ENCODE peak calls at places on chromosomes 3 and 15, in five cellular contexts. N, M, T, P and Y are unnamed samples. For H3K4me1, the result is how much of the 10 kb centered on the place peaks cover.

GRCh38 chr15:35674873-35675781 is 129.2 kb upstream of the DPH6 start:
- DNase-seq in P (no peak), N (no peak), T (no peak), M (no peak), Y (no peak)

GRCh38 chr3:29531611-29532150 is 250.8 kb downstream of the RBMS3 start:
- DNase-seq in M (no peak), T (no peak), N (no peak), P (no peak), Y (no peak)

GRCh38 chr15:84929795-84930371 is 45.4 kb downstream of the SLC28A1 start:
- DNase-seq in M (no peak), T (no peak), P (peak), N (peak), Y (peak)

GRCh38 chr15:101470548-101471239 is 18.8 kb downstream of the PCSK6 start:
- DNase-seq in T (peak), N (no peak), M (no peak), P (no peak), Y (no peak)

GRCh38 chr15:31974855-31975421 is 55.4 kb upstream of the CHRNA7 start:
- DNase-seq in N (no peak), T (no peak), P (peak), M (no peak), Y (peak)

GRCh38 chr3:126554560-126555525 is 3.9 kb downstream of the C3orf22 start:
- DNase-seq in N (peak), T (no peak), M (no peak), P (no peak), Y (peak)

GRCh38 chr3:13843351-13843750 is 36.5 kb downstream of the WNT7A start:
- DNase-seq in N (no peak), M (no peak), P (no peak), T (no peak), Y (no peak)

GRCh38 chr15:95291878-95292472 is 1038.5 kb upstream of the NR2F2 start:
- DNase-seq in N (no peak), T (no peak), P (no peak), M (no peak), Y (no peak)

GRCh38 chr3:22089284-22089683 is 338.3 kb upstream of the ZNF385D start:
- DNase-seq in T (no peak), N (no peak), M (no peak), P (peak), Y (no peak)

GRCh38 chr3:77042892-77043291 is 3.0 kb downstream of the ROBO2 start:
- DNase-seq in M (no peak), T (no peak), P (no peak), N (no peak), Y (peak)
- TF ChIP-seq CTCF in M (no peak), T (no peak), P (no peak), N (no peak), Y (peak)

GRCh38 chr15:72170691-72171090 is 26.9 kb downstream of the GRAMD2A start:
- DNase-seq in N (no peak), T (no peak), M (no peak), P (no peak), Y (no peak)

GRCh38 chr15:72168833-72169232 is 28.8 kb downstream of the GRAMD2A start:
- DNase-seq in N (peak), M (no peak), P (peak), T (no peak), Y (no peak)

GRCh38 chr15:72169236-72169920 is 28.2 kb downstream of the GRAMD2A start:
- DNase-seq in T (no peak), N (peak), M (no peak), P (peak), Y (no peak)

GRCh38 chr15:72168131-72168825 is 29.3 kb downstream of the GRAMD2A start:
- DNase-seq in T (no peak), M (no peak), N (peak), P (peak), Y (no peak)

DNA sequence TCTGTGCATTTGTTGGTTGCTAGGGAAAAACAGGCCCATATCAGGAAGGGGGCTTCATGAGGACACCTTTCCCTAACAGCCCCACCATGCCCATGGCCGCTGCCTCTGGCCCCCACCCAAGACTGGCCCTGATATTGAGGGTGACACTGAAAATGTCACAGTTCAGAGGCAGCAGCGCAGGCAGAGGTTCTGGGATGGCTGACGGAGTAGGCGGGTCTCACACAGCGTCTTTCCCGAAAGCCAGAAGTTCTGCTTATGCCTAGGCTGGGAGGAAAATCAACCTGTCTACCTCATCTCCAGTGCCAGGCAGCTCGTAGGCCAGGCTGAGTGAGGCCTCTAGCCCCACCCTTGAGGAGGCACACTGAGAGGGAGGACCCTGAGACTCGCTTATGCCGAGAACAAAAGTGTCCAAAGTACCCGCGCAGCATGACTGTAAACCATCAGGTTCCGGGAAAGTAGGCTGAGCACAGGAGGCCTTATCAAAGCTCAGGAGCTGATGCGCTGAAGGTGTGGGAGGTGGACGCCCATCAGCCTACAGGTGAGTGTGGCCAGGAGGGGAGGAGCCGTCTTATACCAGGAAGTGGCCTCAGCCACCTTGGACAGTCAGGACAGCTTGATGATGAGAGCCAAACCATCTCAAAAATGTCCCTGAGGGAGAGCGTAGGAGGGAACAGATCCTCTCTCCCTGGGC is 27.5 kb downstream of the GRAMD2A start:
- DNase-seq in P (peak), T (no peak), M (no peak), N (peak), Y (no peak)
- H3K4me1 ChIP-seq in P (half or more), T (under half), M (under half), N (under half), Y (under half)

DNA sequence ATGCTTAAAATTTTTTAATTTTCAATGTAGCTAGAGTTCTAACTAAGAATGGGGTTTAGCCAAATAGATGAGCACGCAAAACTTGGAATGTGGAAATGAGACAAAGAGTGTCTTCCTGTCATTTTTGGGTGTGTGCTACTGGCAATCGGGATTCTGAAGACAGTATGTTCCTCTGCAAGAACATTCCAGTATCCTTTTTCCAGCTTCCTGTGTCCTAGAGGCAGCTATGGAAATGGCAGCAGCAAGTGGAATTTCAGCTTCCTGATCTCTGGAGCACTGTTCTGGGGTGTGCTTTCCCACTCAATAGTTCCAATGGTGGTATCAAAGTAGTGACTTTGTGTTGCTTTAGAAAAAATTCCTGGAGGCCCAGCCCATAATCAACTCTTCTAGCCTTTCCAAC is 642.9 kb upstream of the KCNMB2 start:
- DNase-seq in N (no peak), P (no peak), M (no peak), T (no peak), Y (no peak)
- TF ChIP-seq CTCF in N (no peak), P (no peak), M (no peak), T (no peak), Y (peak)

GRCh38 chr15:80839764-80840130 is 60.6 kb downstream of the CEMIP start:
- DNase-seq in M (no peak), T (no peak), P (no peak), N (no peak), Y (no peak)
- H3K4me1 ChIP-seq in M (under half), T (under half), P (half or more), N (under half), Y (under half)

DNA sequence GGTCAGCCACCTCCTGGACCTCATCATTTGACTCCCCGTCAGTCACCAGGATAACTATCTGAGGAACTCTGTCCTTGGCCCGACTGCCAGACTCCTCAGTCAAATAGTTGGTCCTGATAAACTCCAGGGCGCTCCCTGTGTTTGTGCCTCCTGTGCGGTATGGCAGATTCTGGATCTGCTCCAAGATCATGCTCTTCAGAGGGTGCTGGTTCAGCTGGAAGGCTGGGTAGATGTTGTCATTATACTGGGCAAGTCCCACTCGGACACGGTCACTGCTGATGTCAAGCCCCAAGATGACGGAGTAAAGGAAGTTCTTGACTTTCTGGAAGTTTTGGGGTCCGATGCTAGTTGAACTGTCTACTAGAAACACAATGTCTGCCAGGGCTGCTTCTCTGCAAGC is 31.1 kb upstream of the CAPN7 start:
- DNase-seq in T (no peak), M (no peak), N (no peak), P (no peak), Y (peak)
- TF ChIP-seq CTCF in T (no peak), M (no peak), N (no peak), P (no peak), Y (no peak)

GRCh38 chr3:125073506-125073905 is 17.7 kb upstream of the HEG1 start:
- DNase-seq in M (no peak), P (no peak), N (no peak), T (no peak), Y (no peak)
- H3K4me1 ChIP-seq in M (under half), P (under half), N (under half), T (under half), Y (under half)

DNA sequence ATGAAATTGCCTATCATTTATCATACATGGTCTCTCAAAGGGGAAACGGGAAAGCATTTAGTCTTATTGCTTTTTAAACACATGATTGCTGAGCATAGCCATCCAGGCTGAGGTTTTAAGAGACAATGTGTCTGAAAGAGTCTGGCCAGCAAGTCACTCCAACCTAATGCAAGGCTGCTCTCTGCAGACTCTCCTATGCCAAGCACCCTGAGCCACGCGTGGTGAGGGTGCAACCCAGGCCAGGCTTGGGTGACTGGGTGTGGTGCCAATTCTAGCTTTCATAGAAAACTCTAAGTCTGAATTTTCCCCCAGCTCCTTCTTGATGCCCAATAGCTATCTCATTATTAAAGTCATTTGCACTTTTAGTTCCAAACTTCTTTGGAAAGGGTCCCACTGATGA is 200.3 kb downstream of the RPLP1 start:
- DNase-seq in T (no peak), N (no peak), M (no peak), P (no peak), Y (no peak)
- TF ChIP-seq CTCF in T (no peak), N (no peak), M (no peak), P (no peak), Y (no peak)